ENCODE peak calls at places on chromosomes 11 and 22, in ten cellular contexts. X, O, B, M, U, T, Z, C, Y and W are unnamed samples.

GRCh38 chr22:48091656-48092223 is 1329.3 kb downstream of the TBC1D22A start:
- DNase-seq in C (no peak), O (no peak), Z (no peak), B (no peak), M (no peak), Y (no peak), T (no peak), U (no peak), X (no peak), W (no peak)

GRCh38 chr11:22479986-22480740 is 142.0 kb downstream of the SLC17A6 start:
- DNase-seq in M (no peak), T (no peak), U (no peak), X (no peak), Y (no peak), C (no peak), B (no peak), O (no peak), Z (no peak), W (no peak)

GRCh38 chr22:38490475-38490874 is 15.6 kb downstream of the DDX17 start:
- DNase-seq in X (no peak), Y (no peak), M (no peak), O (no peak), Z (no peak), T (no peak), B (no peak), C (no peak), U (no peak), W (no peak)

GRCh38 chr11:67673902-67674301 is 521 bp downstream of the ALDH3B2 start:
- DNase-seq in M (no peak), B (no peak), Z (no peak), O (no peak), U (peak), Y (no peak), X (no peak), C (no peak), T (no peak), W (no peak)

GRCh38 chr11:57322881-57323467 is 1.8 kb downstream of the TNKS1BP1 start:
- DNase-seq in Y (no peak), B (no peak), X (no peak), Z (no peak), O (peak), C (no peak), M (no peak), T (no peak), U (no peak), W (no peak)

GRCh38 chr22:50601669-50602337 is 1.2 kb downstream of the MAPK8IP2 start:
- DNase-seq in X (no peak), Y (no peak), B (no peak), T (no peak), O (no peak), C (no peak), M (no peak), Z (no peak), U (no peak), W (no peak)

GRCh38 chr11:31246451-31247165 is 122.9 kb downstream of the DCDC1 start:
- DNase-seq in B (no peak), X (peak), Z (no peak), Y (no peak), C (no peak), M (no peak), O (no peak), T (no peak), U (no peak), W (peak)

GRCh38 chr22:30205281-30206115 is 41.1 kb downstream of the LIF start:
- DNase-seq in C (no peak), Y (no peak), O (peak), T (no peak), M (peak), Z (peak), B (peak), U (peak), X (peak), W (no peak)

GRCh38 chr11:67384851-67385366 is 6.9 kb upstream of the RAD9A start:
- DNase-seq in Y (no peak), O (peak), Z (no peak), U (no peak), X (no peak), B (no peak), T (no peak), C (no peak), M (no peak), W (no peak)

GRCh38 chr22:44448271-44448780 is 49.7 kb downstream of the RTL6 start:
- DNase-seq in T (no peak), X (peak), O (peak), C (no peak), M (no peak), Z (peak), U (no peak), B (peak), Y (no peak), W (no peak)